ENCODE peak calls at places on chromosomes 11 and 22, in nine cellular contexts. One of them, this sample, is unnamed.

GRCh38 chr11:129259950-129260349 is 67.8 kb upstream of the ARHGAP32 start:
- DNase-seq in HepG2: peak; percentile 95
- DNase-seq in IMR-90: no peak
- DNase-seq in mammary epithelial cell: no peak
- DNase-seq in colonic mucosa: no peak
- DNase-seq in K562: no peak
- DNase-seq in fibroblast of lung: peak; percentile 49
- DNase-seq in neural progenitor cell: peak; percentile 61
- DNase-seq in DND-41: no peak
- DNase-seq in this sample: no peak

GRCh38 chr11:34655335-34656008 is 34.6 kb downstream of the EHF start:
- DNase-seq in DND-41: no peak
- DNase-seq in mammary epithelial cell: peak; percentile 76
- DNase-seq in K562: no peak
- DNase-seq in fibroblast of lung: peak; percentile 91
- DNase-seq in HepG2: peak; percentile 59
- DNase-seq in colonic mucosa: no peak
- DNase-seq in IMR-90: peak; percentile 97
- DNase-seq in neural progenitor cell: no peak
- DNase-seq in this sample: no peak

GRCh38 chr22:48535868-48536690 is 1291.6 kb downstream of the BRD1 start:
- DNase-seq in K562: no peak
- DNase-seq in fibroblast of lung: peak; percentile 11
- DNase-seq in HepG2: no peak
- DNase-seq in colonic mucosa: no peak
- DNase-seq in IMR-90: no peak
- DNase-seq in mammary epithelial cell: no peak
- DNase-seq in neural progenitor cell: no peak
- DNase-seq in DND-41: no peak
- DNase-seq in this sample: no peak

GRCh38 chr11:106670069-106670468 is 348.2 kb downstream of the GUCY1A2 start:
- DNase-seq in colonic mucosa: no peak
- DNase-seq in mammary epithelial cell: no peak
- DNase-seq in K562: no peak
- DNase-seq in HepG2: no peak
- DNase-seq in neural progenitor cell: no peak
- DNase-seq in DND-41: no peak
- DNase-seq in fibroblast of lung: peak; percentile 73
- DNase-seq in IMR-90: peak; percentile 4
- DNase-seq in this sample: no peak

GRCh38 chr11:42906226-42906625 is 405.6 kb upstream of the API5 start:
- DNase-seq in colonic mucosa: no peak
- DNase-seq in K562: no peak
- DNase-seq in IMR-90: no peak
- DNase-seq in fibroblast of lung: no peak
- DNase-seq in DND-41: no peak
- DNase-seq in HepG2: no peak
- DNase-seq in mammary epithelial cell: no peak
- DNase-seq in neural progenitor cell: no peak
- DNase-seq in this sample: no peak

GRCh38 chr11:45141631-45142030 is 4.8 kb upstream of the PRDM11 start:
- DNase-seq in neural progenitor cell: no peak
- DNase-seq in K562: no peak
- DNase-seq in mammary epithelial cell: no peak
- DNase-seq in colonic mucosa: peak; percentile 6
- DNase-seq in fibroblast of lung: no peak
- DNase-seq in IMR-90: no peak
- DNase-seq in DND-41: no peak
- DNase-seq in HepG2: no peak
- DNase-seq in this sample: no peak

GRCh38 chr11:75582935-75583709 is 21.1 kb downstream of the SERPINH1 start:
- DNase-seq in IMR-90: peak; percentile 66
- DNase-seq in neural progenitor cell: peak; percentile 90
- DNase-seq in K562: peak; percentile 55
- DNase-seq in HepG2: no peak
- DNase-seq in mammary epithelial cell: no peak
- DNase-seq in colonic mucosa: peak; percentile 44
- DNase-seq in fibroblast of lung: peak; percentile 77
- DNase-seq in DND-41: peak; percentile 78
- DNase-seq in this sample: peak; percentile 38

GRCh38 chr22:50058338-50059184 is 463 bp upstream of the TTLL8 start:
- DNase-seq in K562: no peak
- DNase-seq in fibroblast of lung: no peak
- DNase-seq in mammary epithelial cell: no peak
- DNase-seq in colonic mucosa: no peak
- DNase-seq in IMR-90: no peak
- DNase-seq in HepG2: no peak
- DNase-seq in neural progenitor cell: peak; percentile 43
- DNase-seq in DND-41: no peak
- DNase-seq in this sample: no peak

GRCh38 chr11:112925516-112926310 is 35.5 kb upstream of the NCAM1 start:
- DNase-seq in HepG2: no peak
- DNase-seq in fibroblast of lung: no peak
- DNase-seq in DND-41: no peak
- DNase-seq in neural progenitor cell: no peak
- DNase-seq in K562: no peak
- DNase-seq in colonic mucosa: no peak
- DNase-seq in IMR-90: no peak
- DNase-seq in mammary epithelial cell: peak; percentile 72
- DNase-seq in this sample: no peak

GRCh38 chr11:118914178-118914918 is 11.4 kb downstream of the BCL9L start:
- DNase-seq in DND-41: peak; percentile 89
- DNase-seq in mammary epithelial cell: peak; percentile 72
- DNase-seq in fibroblast of lung: peak; percentile 39
- DNase-seq in colonic mucosa: peak; percentile 72
- DNase-seq in neural progenitor cell: peak; percentile 77
- DNase-seq in HepG2: peak; percentile 53
- DNase-seq in K562: no peak
- DNase-seq in IMR-90: no peak
- DNase-seq in this sample: no peak

GRCh38 chr11:34203377-34203801 is 98.0 kb downstream of the NAT10 start:
- DNase-seq in HepG2: peak; percentile 44
- DNase-seq in mammary epithelial cell: no peak
- DNase-seq in neural progenitor cell: no peak
- DNase-seq in colonic mucosa: no peak
- DNase-seq in IMR-90: no peak
- DNase-seq in fibroblast of lung: no peak
- DNase-seq in DND-41: no peak
- DNase-seq in K562: no peak
- DNase-seq in this sample: no peak

GRCh38 chr22:16949561-16949960 is 58.5 kb downstream of the GAB4 start:
- DNase-seq in K562: no peak
- DNase-seq in IMR-90: no peak
- DNase-seq in fibroblast of lung: no peak
- DNase-seq in neural progenitor cell: no peak
- DNase-seq in colonic mucosa: no peak
- DNase-seq in HepG2: no peak
- DNase-seq in DND-41: no peak
- DNase-seq in mammary epithelial cell: no peak
- DNase-seq in this sample: no peak

GRCh38 chr11:77993902-77994301 is 566 bp downstream of the INTS4 start:
- DNase-seq in K562: no peak
- DNase-seq in HepG2: no peak
- DNase-seq in DND-41: no peak
- DNase-seq in mammary epithelial cell: no peak
- DNase-seq in neural progenitor cell: peak; percentile 27
- DNase-seq in fibroblast of lung: no peak
- DNase-seq in IMR-90: no peak
- DNase-seq in colonic mucosa: no peak
- DNase-seq in this sample: no peak

GRCh38 chr11:17475666-17476316 is 854 bp downstream of the ABCC8 start:
- DNase-seq in DND-41: peak; percentile 20
- DNase-seq in mammary epithelial cell: no peak
- DNase-seq in colonic mucosa: no peak
- DNase-seq in fibroblast of lung: no peak
- DNase-seq in K562: no peak
- DNase-seq in HepG2: no peak
- DNase-seq in IMR-90: no peak
- DNase-seq in neural progenitor cell: peak; percentile 70
- DNase-seq in this sample: no peak

GRCh38 chr11:125945797-125946520 is at the start of gene VSIG10L2:
- DNase-seq in colonic mucosa: no peak
- DNase-seq in mammary epithelial cell: no peak
- DNase-seq in neural progenitor cell: no peak
- DNase-seq in fibroblast of lung: no peak
- DNase-seq in IMR-90: no peak
- DNase-seq in K562: no peak
- DNase-seq in DND-41: no peak
- DNase-seq in HepG2: no peak
- DNase-seq in this sample: no peak

DNA sequence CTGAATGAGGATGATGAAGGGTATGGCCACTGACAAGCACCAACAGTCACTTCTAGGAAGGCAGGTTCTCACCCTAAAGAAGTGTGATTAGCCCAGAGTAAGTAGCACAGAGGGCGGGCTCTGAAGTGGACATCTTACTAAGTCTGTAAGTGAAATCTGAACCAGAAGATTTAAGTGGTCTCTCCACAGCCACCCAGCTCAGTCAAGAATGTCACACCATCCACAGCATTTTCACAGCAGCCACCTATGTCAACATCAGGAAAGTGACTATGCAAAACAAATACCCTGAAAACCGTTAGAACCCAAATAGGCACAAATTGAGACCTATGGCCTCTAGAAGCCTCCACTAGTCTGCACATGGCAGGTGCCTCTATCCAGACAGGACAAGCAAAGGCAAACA is 23.0 kb upstream of the STK33 start:
- DNase-seq in colonic mucosa: no peak
- DNase-seq in HepG2: no peak
- DNase-seq in neural progenitor cell: no peak
- DNase-seq in IMR-90: no peak
- DNase-seq in K562: no peak
- DNase-seq in fibroblast of lung: no peak
- DNase-seq in mammary epithelial cell: no peak
- DNase-seq in DND-41: no peak
- DNase-seq in this sample: no peak
- H3K9ac ChIP-seq in colonic mucosa: no peak overlapping the region
- H3K9ac ChIP-seq in HepG2: no peak overlapping the region
- H3K9ac ChIP-seq in neural progenitor cell: no peak overlapping the region
- H3K9ac ChIP-seq in IMR-90: no peak overlapping the region
- H3K9ac ChIP-seq in K562: no peak overlapping the region
- H3K9ac ChIP-seq in fibroblast of lung: no peak overlapping the region
- H3K9ac ChIP-seq in mammary epithelial cell: no peak overlapping the region
- H3K9ac ChIP-seq in DND-41: no peak overlapping the region
- H3K9ac ChIP-seq in this sample: no peak overlapping the region

DNA sequence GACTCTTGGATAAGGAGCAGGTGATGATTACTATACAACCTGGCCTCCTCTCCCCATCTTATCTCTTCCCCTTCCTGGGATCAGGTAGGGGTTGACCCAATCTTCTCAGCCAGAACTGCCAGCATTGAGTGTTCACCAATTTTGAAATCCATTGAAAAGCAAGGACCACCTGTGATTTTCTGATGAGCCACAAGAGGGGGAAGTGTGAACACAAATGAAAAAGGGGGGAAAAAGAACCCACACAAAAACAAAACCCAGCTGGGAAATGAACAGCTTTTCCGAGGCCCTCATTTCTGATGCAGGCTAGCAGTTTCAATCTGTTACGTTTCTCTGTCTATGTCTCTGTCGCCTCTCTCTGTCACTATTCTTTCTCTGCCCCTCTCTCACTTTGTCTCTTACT is 161.9 kb downstream of the INSC start:
- DNase-seq in neural progenitor cell: peak; percentile 61
- DNase-seq in HepG2: no peak
- DNase-seq in IMR-90: peak; percentile 4
- DNase-seq in K562: no peak
- DNase-seq in fibroblast of lung: no peak
- DNase-seq in DND-41: no peak
- DNase-seq in colonic mucosa: no peak
- DNase-seq in mammary epithelial cell: no peak
- DNase-seq in this sample: no peak
- TF ChIP-seq CTCF in neural progenitor cell: peak; percentile 67
- TF ChIP-seq CTCF in HepG2: peak; percentile 10
- TF ChIP-seq CTCF in IMR-90: peak; percentile 36
- TF ChIP-seq CTCF in K562: no peak
- TF ChIP-seq CTCF in fibroblast of lung: no peak
- TF ChIP-seq CTCF in DND-41: peak; percentile 41
- TF ChIP-seq CTCF in colonic mucosa: no peak
- TF ChIP-seq CTCF in mammary epithelial cell: no peak
- TF ChIP-seq CTCF in this sample: peak; percentile 28

DNA sequence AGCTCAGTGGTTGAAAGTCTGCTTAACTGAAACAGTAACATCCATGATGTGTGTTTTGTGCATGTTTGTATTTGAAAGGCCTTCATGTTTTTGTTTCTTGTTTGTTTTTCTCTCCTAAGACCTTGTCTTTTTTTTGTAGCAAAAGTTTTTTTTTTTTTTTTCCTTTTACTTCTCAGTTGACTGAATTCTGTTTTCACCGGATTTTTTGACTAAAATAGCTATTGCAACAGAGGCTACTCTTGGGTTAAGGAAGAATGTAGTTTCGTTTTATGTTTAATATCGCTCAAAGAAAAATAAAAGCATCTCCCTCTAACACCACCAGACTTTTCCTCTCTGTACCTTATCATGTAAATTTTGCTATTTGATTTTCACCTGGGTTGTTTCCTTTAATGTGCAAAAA is 15.1 kb downstream of the APOL6 start:
- DNase-seq in mammary epithelial cell: no peak
- DNase-seq in fibroblast of lung: no peak
- DNase-seq in colonic mucosa: no peak
- DNase-seq in HepG2: no peak
- DNase-seq in K562: no peak
- DNase-seq in IMR-90: no peak
- DNase-seq in DND-41: no peak
- DNase-seq in neural progenitor cell: no peak
- DNase-seq in this sample: no peak
- H3K4me3 ChIP-seq in mammary epithelial cell: no peak overlapping the region
- H3K4me3 ChIP-seq in fibroblast of lung: peak overlapping the region; percentile 38
- H3K4me3 ChIP-seq in colonic mucosa: no peak overlapping the region
- H3K4me3 ChIP-seq in HepG2: no peak overlapping the region
- H3K4me3 ChIP-seq in K562: no peak overlapping the region
- H3K4me3 ChIP-seq in IMR-90: no peak overlapping the region
- H3K4me3 ChIP-seq in DND-41: no peak overlapping the region
- H3K4me3 ChIP-seq in neural progenitor cell: no peak overlapping the region
- H3K4me3 ChIP-seq in this sample: no peak overlapping the region

DNA sequence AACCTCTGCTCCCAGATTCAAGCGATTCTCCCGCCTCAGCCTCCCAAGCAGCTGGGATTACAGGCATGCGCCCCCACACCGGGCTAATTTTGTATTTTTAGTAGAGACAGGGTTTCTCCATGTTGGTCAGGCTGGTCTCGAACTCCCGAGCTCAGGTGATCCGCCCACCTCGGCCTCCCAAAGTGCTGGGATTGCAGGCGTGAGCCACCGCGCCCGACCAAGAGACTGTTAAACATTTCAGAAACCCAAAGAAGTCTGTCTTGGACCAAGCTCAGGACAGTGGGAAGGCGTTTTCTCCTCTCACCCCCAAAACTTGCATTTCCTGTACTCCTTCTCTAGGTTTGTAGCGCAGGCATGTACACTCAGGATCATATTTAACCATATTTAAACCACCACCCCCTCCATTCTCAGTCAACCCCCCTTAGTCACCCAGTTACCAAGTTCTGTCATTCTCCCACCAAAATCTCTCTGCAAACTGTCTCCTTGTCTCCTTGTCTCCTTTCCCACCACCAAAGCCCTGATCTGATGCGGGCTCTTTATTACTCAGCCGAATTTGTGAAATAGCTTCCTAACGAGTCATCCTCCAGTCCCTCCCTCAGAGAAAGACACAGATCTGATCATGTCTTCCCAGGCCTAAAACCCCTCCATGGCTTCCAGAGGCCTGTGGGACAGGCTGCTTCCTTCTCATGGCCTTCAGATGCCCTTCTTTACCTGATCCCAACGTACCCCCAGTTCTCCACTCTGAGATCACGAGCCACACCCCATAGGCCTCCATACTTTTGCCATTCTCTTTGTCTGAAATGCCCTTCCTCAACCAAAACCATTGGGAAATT is 29.0 kb upstream of the CREB3L1 start:
- DNase-seq in HepG2: peak; percentile 33
- DNase-seq in mammary epithelial cell: peak; percentile 91
- DNase-seq in IMR-90: peak; percentile 98
- DNase-seq in colonic mucosa: no peak
- DNase-seq in DND-41: no peak
- DNase-seq in K562: peak; percentile 74
- DNase-seq in neural progenitor cell: no peak
- DNase-seq in fibroblast of lung: peak; percentile 98
- DNase-seq in this sample: no peak
- H3K9ac ChIP-seq in HepG2: no peak overlapping the region
- H3K9ac ChIP-seq in mammary epithelial cell: no peak overlapping the region
- H3K9ac ChIP-seq in IMR-90: peak overlapping the region; percentile 50
- H3K9ac ChIP-seq in colonic mucosa: no peak overlapping the region
- H3K9ac ChIP-seq in DND-41: no peak overlapping the region
- H3K9ac ChIP-seq in K562: peak overlapping the region; percentile 3
- H3K9ac ChIP-seq in neural progenitor cell: no peak overlapping the region
- H3K9ac ChIP-seq in fibroblast of lung: no peak overlapping the region
- H3K9ac ChIP-seq in this sample: no peak overlapping the region

This sample was measured in MM.1S.